ENCODE peak calls at places on chromosomes 4 and X, in eight cellular contexts. C is NT2/D1; U is left cardiac atrium; H is coronary artery; K is small intestine; X is lower lobe of right lung; V is activated CD4-positive, alpha-beta T cell treated with anti-CD3 and anti-CD28 coated beads, Interleukin-2, amount 50 U/mL, for 1 hour; M is A172. F is an unnamed sample.
A peak's percentile ranks its signal among the peaks of the same experiment; 100 is the strongest.

GRCh38 chr4:158599150-158599549 is 72.5 kb downstream of the C4orf46 start:
- DNase-seq in C (no peak), U (no peak), H (no peak), K (no peak), X (no peak), V (no peak), M (no peak), F (no peak)

GRCh38 chrX:31038585-31039326 is 33.1 kb downstream of the FTHL17 start:
- DNase-seq in C (peak; percentile 13), U (peak; percentile 24), H (no peak), K (peak; percentile 22), X (no peak), V (no peak), M (peak; percentile 47), F (peak; percentile 5)

GRCh38 chr4:183362916-183363542 is 40.8 kb upstream of the CLDN24 start:
- DNase-seq in C (peak; percentile 6), U (no peak), H (no peak), K (no peak), X (no peak), V (no peak), M (no peak), F (peak; percentile 12)

GRCh38 chr4:38667005-38667771 is 3.2 kb downstream of the KLF3 start:
- DNase-seq in C (peak; percentile 87), U (peak; percentile 81), H (peak; percentile 90), K (peak; percentile 98), X (peak; percentile 64), V (peak; percentile 62), M (peak; percentile 94), F (peak; percentile 93)

GRCh38 chr4:73528171-73528570 is 46.6 kb downstream of the AFM start:
- DNase-seq in C (no peak), U (no peak), H (no peak), K (no peak), X (no peak), V (no peak), M (no peak), F (no peak)

GRCh38 chrX:70444326-70445196 is at the start of gene DLG3:
- DNase-seq in C (no peak), U (no peak), H (no peak), K (no peak), X (no peak), V (no peak), M (no peak), F (no peak)

GRCh38 chr4:110075891-110076290 is 122.5 kb downstream of the ELOVL6 start:
- DNase-seq in C (no peak), U (no peak), H (no peak), K (no peak), X (no peak), V (no peak), M (no peak), F (no peak)

GRCh38 chr4:130306566-130306965 is 1210.6 kb downstream of the C4orf33 start:
- DNase-seq in C (peak; percentile 9), U (no peak), H (no peak), K (no peak), X (no peak), V (no peak), M (no peak), F (no peak)

GRCh38 chr4:156547439-156547838 is 424.2 kb downstream of the PDGFC start:
- DNase-seq in C (no peak), U (no peak), H (no peak), K (no peak), X (no peak), V (no peak), M (peak; percentile 83), F (peak; percentile 26)

GRCh38 chr4:145507636-145508035 is 26.0 kb downstream of the SMAD1 start:
- DNase-seq in C (no peak), U (no peak), H (no peak), K (peak; percentile 54), X (no peak), V (no peak), M (peak; percentile 63), F (no peak)

GRCh38 chr4:166128452-166128851 is 255.4 kb downstream of the TLL1 start:
- DNase-seq in C (no peak), U (no peak), H (no peak), K (no peak), X (no peak), V (no peak), M (peak; percentile 57), F (no peak)

GRCh38 chrX:19152762-19153161 is 30.5 kb upstream of the ADGRG2 start:
- DNase-seq in C (no peak), U (no peak), H (no peak), K (no peak), X (no peak), V (no peak), M (peak; percentile 68), F (no peak)

GRCh38 chrX:49930046-49930445 is 7.7 kb downstream of the CLCN5 start:
- DNase-seq in C (no peak), U (no peak), H (no peak), K (no peak), X (no peak), V (no peak), M (no peak), F (no peak)

GRCh38 chrX:9775930-9776329 is 10.3 kb upstream of the GPR143 start:
- DNase-seq in C (no peak), U (no peak), H (no peak), K (no peak), X (no peak), V (no peak), M (no peak), F (no peak)

GRCh38 chr4:82201303-82201702 is 172.5 kb downstream of the HNRNPD start:
- DNase-seq in C (no peak), U (no peak), H (no peak), K (no peak), X (peak; percentile 51), V (no peak), M (no peak), F (no peak)

GRCh38 chr4:7076694-7077082 is 8.8 kb upstream of the GRPEL1 start:
- DNase-seq in C (no peak), U (no peak), H (no peak), K (no peak), X (no peak), V (no peak), M (no peak), F (no peak)

GRCh38 chrX:132463411-132463810 is 25.4 kb downstream of the MBNL3 start:
- DNase-seq in C (peak; percentile 1), U (no peak), H (no peak), K (no peak), X (no peak), V (no peak), M (no peak), F (peak; percentile 62)

GRCh38 chr4:165489786-165490185 is 111.0 kb downstream of the CPE start:
- DNase-seq in C (no peak), U (no peak), H (no peak), K (no peak), X (no peak), V (no peak), M (no peak), F (no peak)

GRCh38 chr4:28759064-28759463 is 1898.4 kb downstream of the STIM2 start:
- DNase-seq in C (no peak), U (no peak), H (no peak), K (no peak), X (no peak), V (no peak), M (no peak), F (no peak)

GRCh38 chr4:20890752-20891151 is 190.5 kb downstream of the PACRGL start:
- DNase-seq in C (no peak), U (no peak), H (no peak), K (no peak), X (no peak), V (no peak), M (no peak), F (no peak)

GRCh38 chr4:14196141-14196540 is 568.6 kb upstream of the BOD1L1 start:
- DNase-seq in C (peak; percentile 35), U (peak; percentile 47), H (no peak), K (peak; percentile 28), X (peak; percentile 54), V (no peak), M (peak; percentile 69), F (peak; percentile 62)

GRCh38 chr4:5757954-5758353 is 47.0 kb downstream of the EVC start:
- DNase-seq in C (no peak), U (no peak), H (peak; percentile 50), K (no peak), X (no peak), V (no peak), M (no peak), F (no peak)

GRCh38 chrX:14354541-14354940 is 174.8 kb upstream of the GLRA2 start:
- DNase-seq in C (no peak), U (no peak), H (no peak), K (no peak), X (no peak), V (no peak), M (no peak), F (no peak)

GRCh38 chr4:38002451-38003071 is 42.4 kb downstream of the PTTG2 start:
- DNase-seq in C (no peak), U (no peak), H (no peak), K (no peak), X (no peak), V (no peak), M (peak; percentile 29), F (no peak)

GRCh38 chr4:14877246-14878220 is 124.7 kb upstream of the CPEB2 start:
- DNase-seq in C (no peak), U (peak; percentile 33), H (no peak), K (no peak), X (no peak), V (no peak), M (no peak), F (no peak)

F was measured in HT-29.